ENCODE peak calls at places on chromosomes 5 and 9, in four cellular contexts. A is DMS 273 treated with DMSO at 0.1 percent for 48 hours, Q is fibroblast of mammary gland, U is H54. E is an unnamed sample.

GRCh38 chr5:67211926-67212325 is 15.3 kb upstream of the CD180 start:
- DNase-seq in A (no peak), Q (peak), U (peak), E (no peak)

GRCh38 chr9:2018764-2019548 is 3.8 kb downstream of the SMARCA2 start:
- DNase-seq in A (no peak), Q (no peak), U (no peak), E (no peak)

GRCh38 chr5:55969956-55970355 is 24.8 kb downstream of the IL6ST start:
- DNase-seq in A (no peak), Q (peak), U (peak), E (no peak)

GRCh38 chr5:94967525-94967924 is 317.4 kb downstream of the MCTP1 start:
- DNase-seq in A (no peak), Q (no peak), U (no peak), E (no peak)

GRCh38 chr9:18379073-18379811 is 94.7 kb upstream of the ADAMTSL1 start:
- DNase-seq in A (no peak), Q (peak), U (no peak), E (no peak)

GRCh38 chr5:57784106-57784505 is 301.5 kb upstream of the ACTBL2 start:
- DNase-seq in A (no peak), Q (peak), U (no peak), E (no peak)

GRCh38 chr5:101244621-101245020 is 341.5 kb upstream of the ST8SIA4 start:
- DNase-seq in A (no peak), Q (no peak), U (no peak), E (no peak)

GRCh38 chr5:134438268-134438622 is 26.6 kb upstream of the CDKN2AIPNL start:
- DNase-seq in A (no peak), Q (peak), U (no peak), E (peak)

GRCh38 chr9:109460576-109460975 is 37.5 kb downstream of the PTPN3 start:
- DNase-seq in A (no peak), Q (no peak), U (no peak), E (no peak)

GRCh38 chr9:95499101-95499676 is 17.6 kb downstream of the PTCH1 start:
- DNase-seq in A (no peak), Q (no peak), U (no peak), E (no peak)

GRCh38 chr5:170464280-170465127 is 39.3 kb upstream of the KCNIP1 start:
- DNase-seq in A (no peak), Q (no peak), U (no peak), E (no peak)

GRCh38 chr5:42502613-42503470 is 79.6 kb downstream of the GHR start:
- DNase-seq in A (no peak), Q (peak), U (no peak), E (no peak)

GRCh38 chr5:81749562-81750307 is 1.2 kb downstream of the SSBP2 start:
- DNase-seq in A (no peak), Q (no peak), U (peak), E (peak)

GRCh38 chr5:38782185-38782584 is 63.6 kb upstream of the OSMR start:
- DNase-seq in A (no peak), Q (no peak), U (no peak), E (no peak)

GRCh38 chr5:151023047-151023615 is 2.7 kb downstream of the GPX3 start:
- DNase-seq in A (no peak), Q (peak), U (no peak), E (peak)

GRCh38 chr5:59021837-59022514 is 439.1 kb downstream of the RAB3C start:
- DNase-seq in A (no peak), Q (no peak), U (no peak), E (peak)

GRCh38 chr5:108814551-108814950 is 66.9 kb downstream of the FER start:
- DNase-seq in A (no peak), Q (no peak), U (no peak), E (no peak)

GRCh38 chr9:131420913-131421312 is 27.0 kb downstream of the PRRC2B start:
- DNase-seq in A (no peak), Q (peak), U (no peak), E (no peak)

GRCh38 chr5:64811050-64811640 is 42.4 kb downstream of the CWC27 start:
- DNase-seq in A (peak), Q (peak), U (no peak), E (no peak)

GRCh38 chr5:136516617-136517016 is 151.3 kb upstream of the TRPC7 start:
- DNase-seq in A (no peak), Q (no peak), U (no peak), E (no peak)

GRCh38 chr9:88534456-88535225 is at the start of gene NXNL2:
- DNase-seq in A (no peak), Q (peak), U (peak), E (no peak)

GRCh38 chr5:155836404-155836803 is 490.6 kb upstream of the SGCD start:
- DNase-seq in A (no peak), Q (no peak), U (no peak), E (no peak)

GRCh38 chr5:142459209-142459608 is 134.4 kb upstream of the SPRY4 start:
- DNase-seq in A (no peak), Q (no peak), U (no peak), E (no peak)

GRCh38 chr5:158725223-158725825 is 374.4 kb downstream of the EBF1 start:
- DNase-seq in A (peak), Q (peak), U (no peak), E (no peak)

GRCh38 chr5:155885199-155885598 is 441.8 kb upstream of the SGCD start:
- DNase-seq in A (no peak), Q (no peak), U (no peak), E (no peak)

E was measured in NCI-H446.